ENCODE peak calls at places on chromosomes 4 and X, in eight cellular contexts. V, L, M, Q, S, I, H and X are unnamed samples.

GRCh38 chrX:109920325-109920724 is 82.6 kb upstream of the TMEM164 start:
- DNase-seq in V (no peak), L (no peak), M (no peak), Q (no peak), S (no peak), I (no peak), H (no peak), X (no peak)

GRCh38 chr4:62549601-62550000 is 1349.5 kb downstream of the ADGRL3 start:
- DNase-seq in V (no peak), L (no peak), M (no peak), Q (no peak), S (no peak), I (no peak), H (no peak), X (no peak)

GRCh38 chr4:142222127-142222526 is 585.7 kb downstream of the IL15 start:
- DNase-seq in V (no peak), L (no peak), M (no peak), Q (no peak), S (no peak), I (no peak), H (no peak), X (no peak)

GRCh38 chr4:187235456-187236170 is 512.0 kb upstream of the FAT1 start:
- DNase-seq in V (no peak), L (no peak), M (no peak), Q (no peak), S (no peak), I (no peak), H (no peak), X (no peak)

GRCh38 chr4:57040510-57040909 is 61.8 kb downstream of the POLR2B start:
- DNase-seq in V (no peak), L (no peak), M (no peak), Q (no peak), S (no peak), I (no peak), H (no peak), X (no peak)

GRCh38 chrX:103635436-103635835 is 6.7 kb downstream of the TCEAL1 start:
- DNase-seq in V (no peak), L (no peak), M (no peak), Q (no peak), S (no peak), I (no peak), H (no peak), X (no peak)

GRCh38 chr4:85475631-85476233 is 782 bp downstream of the ARHGAP24 start:
- DNase-seq in V (no peak), L (peak), M (no peak), Q (no peak), S (peak), I (no peak), H (no peak), X (no peak)

GRCh38 chrX:153684447-153685178 is 3.1 kb upstream of the SLC6A8 start:
- DNase-seq in V (no peak), L (peak), M (no peak), Q (no peak), S (no peak), I (no peak), H (peak), X (no peak)

GRCh38 chr4:125703443-125703842 is 388.7 kb downstream of the FAT4 start:
- DNase-seq in V (no peak), L (no peak), M (no peak), Q (no peak), S (no peak), I (no peak), H (no peak), X (no peak)

GRCh38 chr4:79638735-79639134 is 230.7 kb upstream of the GK2 start:
- DNase-seq in V (no peak), L (no peak), M (peak), Q (no peak), S (no peak), I (no peak), H (no peak), X (no peak)

GRCh38 chrX:151776113-151776790 is 41.7 kb downstream of the CNGA2 start:
- DNase-seq in V (no peak), L (no peak), M (no peak), Q (no peak), S (peak), I (no peak), H (peak), X (no peak)

GRCh38 chr4:71772592-71772991 is 11.3 kb downstream of the GC start:
- DNase-seq in V (no peak), L (no peak), M (no peak), Q (no peak), S (no peak), I (no peak), H (no peak), X (peak)

GRCh38 chrX:70592091-70592490 is 147.5 kb downstream of the DLG3 start:
- DNase-seq in V (peak), L (no peak), M (no peak), Q (peak), S (no peak), I (no peak), H (no peak), X (no peak)

GRCh38 chr4:153514001-153514526 is 47.9 kb downstream of the TMEM131L start:
- DNase-seq in V (no peak), L (no peak), M (no peak), Q (no peak), S (no peak), I (no peak), H (no peak), X (no peak)